ENCODE peak calls at places on chromosomes 6 and 20, in four cellular contexts. G is sigmoid colon, K is left ventricle myocardium inferior, O is H9. A is an unnamed sample.

GRCh38 chr6:131460603-131460995 is 112.4 kb upstream of the ARG1 start:
- DNase-seq in G (no peak), K (no peak), O (no peak), A (no peak)

GRCh38 chr6:56772737-56773184 is 130.1 kb upstream of the DST start:
- DNase-seq in G (peak; percentile 78), K (peak; percentile 47), O (peak; percentile 49), A (no peak)

GRCh38 chr20:25470045-25470444 is 62.6 kb downstream of the GINS1 start:
- DNase-seq in G (peak; percentile 58), K (no peak), O (peak; percentile 76), A (no peak)

GRCh38 chr6:74969591-74970267 is 236.1 kb downstream of the COL12A1 start:
- DNase-seq in G (no peak), K (no peak), O (no peak), A (no peak)

GRCh38 chr6:53361549-53362031 is 12.8 kb upstream of the ELOVL5 start:
- DNase-seq in G (no peak), K (no peak), O (no peak), A (peak; percentile 93)

GRCh38 chr6:43433148-43433547 is 5.8 kb downstream of the ABCC10 start:
- DNase-seq in G (no peak), K (no peak), O (no peak), A (no peak)

GRCh38 chr6:61940919-61941318 is 345.1 kb downstream of the KHDRBS2 start:
- DNase-seq in G (no peak), K (no peak), O (no peak), A (peak; percentile 20)

GRCh38 chr6:13681305-13682061 is 30.2 kb downstream of the RANBP9 start:
- DNase-seq in G (no peak), K (no peak), O (no peak), A (no peak)

GRCh38 chr6:66628917-66629316 is 921.9 kb upstream of the EYS start:
- DNase-seq in G (no peak), K (no peak), O (no peak), A (no peak)

GRCh38 chr6:21188505-21189223 is 404.9 kb upstream of the SOX4 start:
- DNase-seq in G (no peak), K (no peak), O (no peak), A (no peak)

GRCh38 chr6:47724300-47724699 is 25.9 kb downstream of the ADGRF4 start:
- DNase-seq in G (no peak), K (no peak), O (no peak), A (no peak)

GRCh38 chr6:144922120-144922722 is 637.1 kb downstream of the UTRN start:
- DNase-seq in G (no peak), K (no peak), O (no peak), A (no peak)

GRCh38 chr6:124132256-124132655 is 328.6 kb downstream of the NKAIN2 start:
- DNase-seq in G (no peak), K (no peak), O (no peak), A (no peak)

GRCh38 chr20:54146672-54147071 is 27.1 kb downstream of the CYP24A1 start:
- DNase-seq in G (no peak), K (no peak), O (no peak), A (no peak)

GRCh38 chr6:11272491-11273192 is 40.2 kb upstream of the NEDD9 start:
- DNase-seq in G (no peak), K (no peak), O (no peak), A (no peak)

DNA sequence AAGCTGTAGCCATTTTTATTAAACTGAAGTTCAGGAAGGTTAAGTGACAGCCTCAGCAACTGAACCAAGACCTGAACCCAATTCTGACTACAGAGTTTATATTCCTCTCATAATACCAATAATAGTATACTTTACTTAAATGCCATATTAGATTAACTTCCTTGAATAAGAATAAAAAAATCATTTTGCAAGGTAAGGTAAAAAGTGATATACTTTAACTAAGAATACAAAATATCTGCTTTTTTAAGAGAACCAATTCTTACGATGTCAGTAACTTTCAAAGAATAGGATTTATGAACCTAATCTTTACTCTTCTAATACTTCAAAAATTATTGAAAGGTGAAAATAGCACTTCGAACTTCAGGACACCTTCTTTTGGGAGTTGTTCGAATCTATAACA is 3.7 kb downstream of the RAD21L1 start:
- DNase-seq in G (no peak), K (no peak), O (no peak), A (no peak)
- H3K27me3 ChIP-seq in G (peaks cover 59% of the 10 kb centered on the region), K (peaks cover 61% of the 10 kb centered on the region), O (peaks cover 2% of the 10 kb centered on the region), A (peaks cover 20% of the 10 kb centered on the region)

GRCh38 chr6:129364767-129365166 is 345.2 kb downstream of the ARHGAP18 start:
- DNase-seq in G (no peak), K (no peak), O (no peak), A (no peak)

GRCh38 chr6:129370268-129370916 is 339.6 kb downstream of the ARHGAP18 start:
- DNase-seq in G (no peak), K (peak; percentile 18), O (peak; percentile 30), A (no peak)

GRCh38 chr6:129369737-129370136 is 340.2 kb downstream of the ARHGAP18 start:
- DNase-seq in G (no peak), K (no peak), O (no peak), A (no peak)

GRCh38 chr6:129368076-129368475 is 341.9 kb downstream of the ARHGAP18 start:
- DNase-seq in G (no peak), K (no peak), O (no peak), A (no peak)

DNA sequence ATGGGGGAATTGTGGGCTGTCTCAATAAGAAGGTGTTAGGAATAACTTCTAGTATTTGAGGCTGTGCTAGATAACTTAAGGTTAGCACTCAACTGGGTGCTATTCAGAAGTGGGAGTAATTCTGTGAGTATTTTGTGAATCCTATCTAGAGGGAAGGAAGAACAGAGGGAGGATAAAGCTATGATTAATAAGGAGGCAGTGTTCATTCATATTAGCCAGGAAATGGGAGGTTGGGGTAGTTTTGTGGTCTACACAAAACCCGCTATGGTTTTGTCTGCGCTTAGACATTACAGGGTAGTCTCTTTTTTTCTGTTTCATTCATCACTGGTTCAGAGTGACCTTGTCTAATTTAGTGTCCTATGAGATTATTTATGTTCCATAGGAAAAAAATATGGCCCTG is 341.0 kb downstream of the ARHGAP18 start:
- DNase-seq in G (no peak), K (no peak), O (no peak), A (no peak)
- H3K27ac ChIP-seq in G (no peak overlapping the region), K (peak overlapping the region; percentile 74), O (no peak overlapping the region), A (no peak overlapping the region)

DNA sequence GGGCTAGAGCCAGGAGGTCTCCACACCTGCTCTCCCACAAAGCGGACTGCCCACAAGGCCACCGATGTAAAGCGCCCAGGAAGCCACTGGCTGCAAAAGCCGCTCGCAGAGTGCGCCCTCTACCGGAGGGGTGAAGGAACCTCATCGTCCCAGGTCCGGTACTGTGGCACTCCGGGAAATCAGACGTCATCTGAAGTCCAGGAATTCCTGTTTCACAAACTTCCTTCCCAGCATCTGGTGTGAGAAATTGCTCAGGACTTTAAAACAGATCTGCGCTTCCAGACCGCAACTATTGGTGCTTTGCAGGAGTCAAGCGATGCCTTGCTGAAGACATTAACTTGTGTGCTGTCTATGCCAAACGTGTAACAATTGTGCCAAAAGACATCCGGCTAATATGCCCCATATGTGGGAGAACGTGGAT is 115.1 kb upstream of the ARID1B start:
- DNase-seq in G (no peak), K (no peak), O (peak; percentile 91), A (no peak)
- TF ChIP-seq CTCF in G (no peak), K (peak; percentile 52), O (peak; percentile 97), A (peak; percentile 29)

DNA sequence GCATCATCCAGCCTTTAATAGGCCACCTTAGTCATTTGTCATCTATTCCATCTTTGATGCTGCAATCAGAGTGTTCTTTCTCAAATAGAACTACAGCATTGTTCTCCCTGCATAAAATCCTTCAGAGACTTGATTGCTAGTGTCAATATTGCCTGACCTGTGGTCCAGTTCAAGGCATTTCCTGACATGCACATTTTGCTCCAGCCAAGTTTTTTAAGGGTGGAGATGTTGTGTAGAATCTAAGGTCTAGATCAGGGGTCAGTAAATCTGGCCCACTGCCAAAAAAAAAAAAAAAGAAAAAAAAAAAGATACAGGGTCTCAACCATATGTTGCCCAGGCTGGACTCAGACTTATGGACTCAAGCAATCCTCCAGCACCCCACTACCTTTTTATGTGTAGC is 354.4 kb downstream of the FRK start:
- DNase-seq in G (no peak), K (no peak), O (no peak), A (no peak)
- H3K27me3 ChIP-seq in G (no peaks in the 10 kb centered on the region), K (no peaks in the 10 kb centered on the region), O (no peaks in the 10 kb centered on the region), A (no peaks in the 10 kb centered on the region)

GRCh38 chr6:18328549-18328922 is 58.6 kb upstream of the RNF144B start:
- DNase-seq in G (no peak), K (no peak), O (no peak), A (no peak)

GRCh38 chr6:18326980-18327379 is 60.2 kb upstream of the RNF144B start:
- DNase-seq in G (no peak), K (no peak), O (no peak), A (no peak)

GRCh38 chr6:18329781-18330180 is 57.4 kb upstream of the RNF144B start:
- DNase-seq in G (no peak), K (no peak), O (no peak), A (no peak)

GRCh38 chr6:18326001-18326400 is 61.1 kb upstream of the RNF144B start:
- DNase-seq in G (no peak), K (no peak), O (no peak), A (no peak)

GRCh38 chr6:18327621-18328548 is 59.3 kb upstream of the RNF144B start:
- DNase-seq in G (peak; percentile 80), K (no peak), O (peak; percentile 72), A (peak; percentile 76)
- H3K27ac ChIP-seq in G (no peak overlapping the region), K (no peak overlapping the region), O (no peak overlapping the region), A (peak overlapping the region; percentile 67)

GRCh38 chr20:44643596-44644383 is 7.7 kb downstream of the ADA start:
- DNase-seq in G (peak; percentile 83), K (peak; percentile 76), O (peak; percentile 84), A (peak; percentile 69)

GRCh38 chr20:44643154-44643519 is 8.4 kb downstream of the ADA start:
- DNase-seq in G (no peak), K (no peak), O (no peak), A (no peak)

GRCh38 chr20:44641305-44641704 is 10.2 kb downstream of the ADA start:
- DNase-seq in G (no peak), K (no peak), O (no peak), A (no peak)

GRCh38 chr20:44640522-44640921 is 11.0 kb downstream of the ADA start:
- DNase-seq in G (no peak), K (no peak), O (no peak), A (no peak)

DNA sequence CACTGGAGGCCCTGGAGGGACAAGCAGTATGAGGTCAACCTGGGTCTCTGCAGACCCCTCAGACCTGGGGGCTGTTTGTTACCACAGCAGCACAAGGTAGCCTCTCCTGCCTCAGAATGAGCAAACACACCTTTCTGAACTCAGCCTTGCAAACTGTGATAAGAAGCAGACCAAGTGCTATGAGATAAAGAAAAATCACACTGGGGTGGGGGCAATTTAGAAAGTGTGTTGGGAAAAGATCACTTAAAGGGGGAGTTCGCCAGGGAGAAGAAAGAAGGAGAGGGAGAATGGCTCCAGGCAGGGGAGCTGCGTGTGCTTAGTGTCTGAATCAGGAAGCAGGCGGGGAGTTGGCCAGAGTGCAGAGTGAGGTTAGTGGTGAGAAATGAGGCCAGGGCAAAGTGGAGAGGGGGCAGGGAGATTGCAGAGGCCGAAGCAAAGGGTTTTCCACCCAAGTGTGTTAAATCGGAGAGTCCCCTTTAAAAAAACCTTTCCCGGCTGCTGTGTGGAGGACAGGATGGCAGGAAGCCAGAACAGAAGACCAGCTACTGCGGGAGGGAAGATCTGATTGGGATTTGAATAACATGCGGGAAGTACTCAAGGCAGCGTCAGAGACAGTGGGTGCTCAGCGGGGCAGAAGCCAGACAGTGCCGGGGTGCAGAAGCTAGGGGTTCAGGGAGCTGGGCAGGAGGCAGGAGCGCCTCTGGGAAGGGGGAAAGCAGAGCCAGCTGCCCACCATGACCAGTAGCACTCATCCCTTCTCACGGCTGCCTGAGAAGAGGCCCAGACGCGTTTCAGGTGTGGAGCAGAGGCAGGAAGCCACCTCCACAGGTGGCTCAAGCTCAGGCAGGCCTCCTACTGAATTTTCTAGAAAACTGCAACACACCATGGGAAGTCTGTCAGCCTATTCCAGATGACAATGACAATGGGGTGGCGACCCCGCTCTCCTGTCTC is 9.0 kb downstream of the ADA start:
- DNase-seq in G (peak; percentile 90), K (peak; percentile 81), O (peak; percentile 79), A (peak; percentile 70)
- TF ChIP-seq CTCF in G (no peak), K (no peak), O (peak; percentile 39), A (no peak)

A was measured in lower lobe of right lung.